ENCODE peak calls at places on chromosomes 3 and 15, in nine cellular contexts. C is fibroblast of the conjunctiva, G is T-helper 2 cell, H is fibroblast of the aortic adventitia, W is tibial nerve, K is omental fat pad, S is EH, J is kidney tubule cell, M is iris pigment epithelial cell. E is an unnamed sample.

GRCh38 chr3:170867552-170867951 is 2.4 kb downstream of the RPL22L1 start:
- DNase-seq in W (no peak), C (no peak), M (no peak), G (no peak), H (no peak), S (no peak), K (no peak), J (no peak), E (no peak)

GRCh38 chr3:152825566-152825965 is 9.4 kb upstream of the P2RY1 start:
- DNase-seq in M (no peak), H (no peak), J (no peak), W (no peak), G (no peak), S (no peak), K (no peak), C (no peak), E (no peak)

GRCh38 chr3:46663611-46664135 is 29.8 kb downstream of the ALS2CL start:
- DNase-seq in C (no peak), J (peak), W (no peak), M (peak), H (no peak), G (no peak), K (no peak), S (peak), E (peak)

GRCh38 chr3:25575001-25575400 is 89.7 kb downstream of the TOP2B start:
- DNase-seq in W (no peak), M (no peak), C (no peak), J (no peak), G (no peak), K (no peak), S (no peak), H (no peak), E (no peak)

GRCh38 chr15:96076350-96076749 is 254.2 kb upstream of the NR2F2 start:
- DNase-seq in J (no peak), W (no peak), K (no peak), S (no peak), G (no peak), H (no peak), C (no peak), M (no peak), E (no peak)

GRCh38 chr15:74790080-74790916 is 8.4 kb downstream of the CSK start:
- DNase-seq in C (peak), M (peak), S (peak), G (no peak), K (no peak), W (peak), J (peak), H (peak), E (peak)

GRCh38 chr15:62665449-62665848 is 377.1 kb upstream of the TPM1 start:
- DNase-seq in J (no peak), H (peak), W (no peak), M (peak), S (peak), K (no peak), C (no peak), G (no peak), E (peak)

GRCh38 chr3:70658779-70659310 is 346.4 kb upstream of the MDFIC2 start:
- DNase-seq in M (no peak), J (no peak), W (no peak), H (no peak), G (no peak), S (no peak), K (no peak), C (no peak), E (no peak)

GRCh38 chr15:69758291-69758771 is 305.7 kb downstream of the RPLP1 start:
- DNase-seq in M (peak), G (no peak), K (no peak), W (no peak), J (no peak), C (no peak), H (peak), S (peak), E (peak)

GRCh38 chr3:134308350-134308891 is 57.8 kb upstream of the RYK start:
- DNase-seq in S (peak), K (peak), G (peak), J (peak), H (peak), W (peak), C (no peak), M (peak), E (peak)

GRCh38 chr3:172982731-172983364 is 158.2 kb downstream of the SPATA16 start:
- DNase-seq in M (no peak), S (peak), W (no peak), J (peak), H (peak), C (no peak), G (no peak), K (no peak), E (peak)

GRCh38 chr3:99499235-99499798 is 139.1 kb upstream of the COL8A1 start:
- DNase-seq in M (peak), C (peak), H (peak), G (no peak), J (peak), W (peak), S (peak), K (no peak), E (peak)

GRCh38 chr15:38620851-38621594 is 56.4 kb upstream of the RASGRP1 start:
- DNase-seq in M (no peak), W (no peak), J (no peak), K (no peak), C (no peak), S (no peak), G (no peak), H (no peak), E (no peak)

GRCh38 chr3:59300727-59301134 is 250.9 kb upstream of the CFAP20DC start:
- DNase-seq in H (peak), M (peak), C (no peak), S (no peak), W (no peak), J (no peak), G (no peak), K (no peak), E (no peak)

GRCh38 chr3:160400048-160400630 is 689 bp downstream of the SMC4 start:
- DNase-seq in J (peak), G (peak), S (peak), W (no peak), H (peak), K (peak), M (peak), C (no peak), E (peak)

GRCh38 chr3:195131149-195131548 is 139.8 kb downstream of the XXYLT1 start:
- DNase-seq in G (no peak), K (no peak), W (no peak), C (no peak), H (no peak), M (no peak), J (no peak), S (no peak), E (no peak)

GRCh38 chr3:195756935-195757302 is 36.1 kb downstream of the MUC20 start:
- DNase-seq in M (no peak), C (no peak), J (peak), W (no peak), K (no peak), S (no peak), H (no peak), G (no peak), E (no peak)

GRCh38 chr15:69578792-69579587 is 126.4 kb downstream of the RPLP1 start:
- DNase-seq in M (no peak), K (no peak), G (no peak), J (peak), S (no peak), W (no peak), H (no peak), C (no peak), E (peak)

GRCh38 chr15:83320404-83320803 is 35.9 kb upstream of the BNC1 start:
- DNase-seq in W (no peak), K (no peak), C (no peak), S (peak), G (no peak), H (no peak), M (peak), J (no peak), E (peak)

GRCh38 chr15:71752604-71753289 is 57.6 kb upstream of the NR2E3 start:
- DNase-seq in J (peak), W (peak), M (peak), S (peak), G (no peak), H (peak), K (no peak), C (peak), E (peak)

GRCh38 chr3:195248281-195248680 is 22.7 kb downstream of the XXYLT1 start:
- DNase-seq in J (peak), K (no peak), M (no peak), G (no peak), C (no peak), S (no peak), W (no peak), H (no peak), E (no peak)

GRCh38 chr3:116423365-116423764 is 21.9 kb downstream of the LSAMP start:
- DNase-seq in J (no peak), W (no peak), K (no peak), G (no peak), M (no peak), H (no peak), C (no peak), S (no peak), E (no peak)

GRCh38 chr3:51967384-51968174 is at the start of gene PCBP4:
- DNase-seq in M (peak), H (no peak), W (peak), K (no peak), G (peak), C (no peak), S (peak), J (peak), E (no peak)